ENCODE peak calls at places on chromosome 4, in five cellular contexts. N is T-helper 2 cell, I is NCI-H2107, J is GM12865, V is islet precursor cell. P is an unnamed sample.

GRCh38 chr4:149499726-149500125 is 315.9 kb downstream of the IQCM start:
- DNase-seq in N (no peak), I (no peak), J (no peak), V (no peak), P (no peak)

GRCh38 chr4:128583753-128584712 is 225.5 kb upstream of the JADE1 start:
- DNase-seq in N (no peak), I (no peak), J (no peak), V (no peak), P (peak)

GRCh38 chr4:83248486-83248885 is 36.1 kb downstream of the COQ2 start:
- DNase-seq in N (no peak), I (no peak), J (no peak), V (no peak), P (no peak)

GRCh38 chr4:106038012-106038411 is 142.7 kb downstream of the NPNT start:
- DNase-seq in N (no peak), I (no peak), J (no peak), V (no peak), P (peak)

GRCh38 chr4:107828315-107828714 is 3.6 kb downstream of the SGMS2 start:
- DNase-seq in N (no peak), I (no peak), J (no peak), V (no peak), P (no peak)

GRCh38 chr4:182246401-182247205 is 3.4 kb downstream of the TENM3 start:
- DNase-seq in N (no peak), I (no peak), J (no peak), V (peak), P (no peak)

GRCh38 chr4:141131738-141132688 is 1.3 kb downstream of the RNF150 start:
- DNase-seq in N (no peak), I (no peak), J (no peak), V (no peak), P (peak)

GRCh38 chr4:26953361-26953760 is 92.7 kb downstream of the STIM2 start:
- DNase-seq in N (no peak), I (no peak), J (no peak), V (no peak), P (no peak)

GRCh38 chr4:184385705-184386141 is 88.6 kb downstream of the IRF2 start:
- DNase-seq in N (no peak), I (no peak), J (no peak), V (no peak), P (no peak)

GRCh38 chr4:8538703-8539567 is 41.3 kb upstream of the GPR78 start:
- DNase-seq in N (no peak), I (no peak), J (no peak), V (no peak), P (no peak)

P was measured in SJCRH30.